ENCODE peak calls at places on chromosomes 4 and X, in eight cellular contexts. One of them, this sample, is unnamed. For H3K27me3, the result is how much of the 10 kb centered on the place peaks cover.

GRCh38 chr4:83852085-83852451 is 316.2 kb downstream of the GPAT3 start:
- DNase-seq in cardiac muscle cell: no peak
- DNase-seq in pancreas: no peak
- DNase-seq in lower lobe of right lung: no peak
- DNase-seq in endodermal cell: no peak
- DNase-seq in CD8-positive, alpha-beta memory T cell: no peak
- DNase-seq in neuronal stem cell: no peak
- DNase-seq in BJ: no peak
- DNase-seq in this sample: no peak

GRCh38 chrX:110938977-110939732 is 143.5 kb upstream of the CHRDL1 start:
- DNase-seq in cardiac muscle cell: no peak
- DNase-seq in pancreas: no peak
- DNase-seq in lower lobe of right lung: no peak
- DNase-seq in endodermal cell: no peak
- DNase-seq in CD8-positive, alpha-beta memory T cell: no peak
- DNase-seq in neuronal stem cell: no peak
- DNase-seq in BJ: no peak
- DNase-seq in this sample: no peak

GRCh38 chrX:107559506-107559905 is 68.8 kb upstream of the PRPS1 start:
- DNase-seq in cardiac muscle cell: no peak
- DNase-seq in pancreas: no peak
- DNase-seq in lower lobe of right lung: no peak
- DNase-seq in endodermal cell: no peak
- DNase-seq in CD8-positive, alpha-beta memory T cell: no peak
- DNase-seq in neuronal stem cell: no peak
- DNase-seq in BJ: no peak
- DNase-seq in this sample: no peak

GRCh38 chrX:111165902-111166301 is 69.9 kb downstream of the PAK3 start:
- DNase-seq in cardiac muscle cell: no peak
- DNase-seq in pancreas: no peak
- DNase-seq in lower lobe of right lung: no peak
- DNase-seq in endodermal cell: no peak
- DNase-seq in CD8-positive, alpha-beta memory T cell: no peak
- DNase-seq in neuronal stem cell: no peak
- DNase-seq in BJ: no peak
- DNase-seq in this sample: no peak

GRCh38 chrX:42093756-42094155 is 170.4 kb upstream of the CASK start:
- DNase-seq in cardiac muscle cell: no peak
- DNase-seq in pancreas: no peak
- DNase-seq in lower lobe of right lung: no peak
- DNase-seq in endodermal cell: no peak
- DNase-seq in CD8-positive, alpha-beta memory T cell: no peak
- DNase-seq in neuronal stem cell: no peak
- DNase-seq in BJ: no peak
- DNase-seq in this sample: no peak

GRCh38 chr4:159927781-159928180 is 824.9 kb downstream of the RAPGEF2 start:
- DNase-seq in cardiac muscle cell: no peak
- DNase-seq in pancreas: no peak
- DNase-seq in lower lobe of right lung: no peak
- DNase-seq in endodermal cell: no peak
- DNase-seq in CD8-positive, alpha-beta memory T cell: no peak
- DNase-seq in neuronal stem cell: no peak
- DNase-seq in BJ: no peak
- DNase-seq in this sample: no peak

GRCh38 chrX:132258509-132258908 is 39.3 kb upstream of the RAP2C start:
- DNase-seq in cardiac muscle cell: no peak
- DNase-seq in pancreas: no peak
- DNase-seq in lower lobe of right lung: no peak
- DNase-seq in endodermal cell: no peak
- DNase-seq in CD8-positive, alpha-beta memory T cell: no peak
- DNase-seq in neuronal stem cell: no peak
- DNase-seq in BJ: no peak
- DNase-seq in this sample: no peak

GRCh38 chr4:73922766-73923630 is 53.8 kb downstream of the CXCL1 start:
- DNase-seq in cardiac muscle cell: no peak
- DNase-seq in pancreas: no peak
- DNase-seq in lower lobe of right lung: no peak
- DNase-seq in endodermal cell: no peak
- DNase-seq in CD8-positive, alpha-beta memory T cell: no peak
- DNase-seq in neuronal stem cell: no peak
- DNase-seq in BJ: no peak
- DNase-seq in this sample: no peak

GRCh38 chr4:3366893-3367775 is 74.3 kb downstream of the RGS12 start:
- DNase-seq in cardiac muscle cell: no peak
- DNase-seq in pancreas: no peak
- DNase-seq in lower lobe of right lung: no peak
- DNase-seq in endodermal cell: peak
- DNase-seq in CD8-positive, alpha-beta memory T cell: no peak
- DNase-seq in neuronal stem cell: no peak
- DNase-seq in BJ: no peak
- DNase-seq in this sample: peak

GRCh38 chr4:115370490-115370889 is 257.1 kb upstream of the NDST4 start:
- DNase-seq in cardiac muscle cell: no peak
- DNase-seq in pancreas: no peak
- DNase-seq in lower lobe of right lung: no peak
- DNase-seq in endodermal cell: no peak
- DNase-seq in CD8-positive, alpha-beta memory T cell: no peak
- DNase-seq in neuronal stem cell: no peak
- DNase-seq in BJ: no peak
- DNase-seq in this sample: no peak
- H3K4me3 ChIP-seq in cardiac muscle cell: no peak
- H3K4me3 ChIP-seq in pancreas: no peak
- H3K4me3 ChIP-seq in lower lobe of right lung: no peak
- H3K4me3 ChIP-seq in endodermal cell: no peak
- H3K4me3 ChIP-seq in CD8-positive, alpha-beta memory T cell: no peak
- H3K4me3 ChIP-seq in neuronal stem cell: no peak
- H3K4me3 ChIP-seq in BJ: no peak
- H3K4me3 ChIP-seq in this sample: no peak

DNA sequence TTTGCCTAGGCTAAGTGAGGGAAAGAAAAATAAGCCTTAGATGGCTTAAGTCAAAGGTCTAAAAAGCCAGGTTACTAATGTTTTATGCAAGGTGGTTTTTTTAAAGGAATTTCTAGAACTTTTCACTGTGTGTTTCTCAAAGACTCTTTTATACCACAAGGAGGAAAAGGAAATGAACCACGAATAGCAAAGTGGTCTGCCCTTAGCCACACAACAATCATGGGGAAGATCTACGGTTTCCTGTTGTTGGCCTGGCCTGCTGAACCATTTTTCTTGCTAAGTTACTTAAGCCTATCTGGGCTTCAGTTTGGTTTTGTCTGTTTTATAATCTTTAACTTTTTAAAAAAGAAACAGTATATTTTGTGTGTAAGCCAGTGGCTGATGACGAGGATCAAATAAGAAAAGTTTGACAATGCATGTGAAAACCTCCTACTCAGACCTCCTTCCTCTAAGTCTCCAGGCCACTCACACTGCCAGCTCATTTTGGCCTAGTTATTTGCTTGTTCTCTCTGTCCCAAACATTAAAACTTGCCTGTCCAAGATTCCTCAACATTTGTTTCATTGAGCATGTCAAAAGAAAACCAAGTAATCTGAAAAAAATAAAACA is 56.7 kb upstream of the COL25A1 start:
- DNase-seq in cardiac muscle cell: no peak
- DNase-seq in pancreas: no peak
- DNase-seq in lower lobe of right lung: no peak
- DNase-seq in endodermal cell: no peak
- DNase-seq in CD8-positive, alpha-beta memory T cell: peak
- DNase-seq in neuronal stem cell: no peak
- DNase-seq in BJ: no peak
- DNase-seq in this sample: no peak
- H3K27me3 ChIP-seq in cardiac muscle cell: under half
- H3K27me3 ChIP-seq in pancreas: under half
- H3K27me3 ChIP-seq in lower lobe of right lung: under half
- H3K27me3 ChIP-seq in endodermal cell: under half
- H3K27me3 ChIP-seq in CD8-positive, alpha-beta memory T cell: under half
- H3K27me3 ChIP-seq in neuronal stem cell: under half
- H3K27me3 ChIP-seq in BJ: under half
- H3K27me3 ChIP-seq in this sample: under half

DNA sequence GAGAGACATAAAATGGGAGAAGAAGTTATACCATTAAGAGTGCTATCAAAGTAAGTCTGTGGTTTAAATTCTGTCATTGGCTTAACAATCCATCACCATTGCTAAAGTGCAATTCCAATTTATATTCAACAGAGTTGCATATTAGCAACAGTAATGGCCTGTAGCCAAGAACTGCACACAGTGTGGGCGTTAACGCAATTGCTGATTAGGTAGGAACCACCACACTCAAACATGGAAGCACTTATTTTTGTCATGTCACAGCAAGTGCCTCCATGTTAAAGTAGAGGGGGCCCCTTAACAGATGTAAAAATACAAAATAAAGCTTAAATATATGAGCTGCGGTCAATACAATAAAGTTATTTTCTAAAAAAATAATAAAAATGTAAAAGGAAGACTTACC is 10.8 kb downstream of the LARP7 start:
- DNase-seq in cardiac muscle cell: no peak
- DNase-seq in pancreas: no peak
- DNase-seq in lower lobe of right lung: no peak
- DNase-seq in endodermal cell: no peak
- DNase-seq in CD8-positive, alpha-beta memory T cell: no peak
- DNase-seq in neuronal stem cell: no peak
- DNase-seq in BJ: no peak
- DNase-seq in this sample: no peak
- H3K4me3 ChIP-seq in cardiac muscle cell: peak
- H3K4me3 ChIP-seq in pancreas: no peak
- H3K4me3 ChIP-seq in lower lobe of right lung: no peak
- H3K4me3 ChIP-seq in endodermal cell: peak
- H3K4me3 ChIP-seq in CD8-positive, alpha-beta memory T cell: no peak
- H3K4me3 ChIP-seq in neuronal stem cell: no peak
- H3K4me3 ChIP-seq in BJ: no peak
- H3K4me3 ChIP-seq in this sample: peak

DNA sequence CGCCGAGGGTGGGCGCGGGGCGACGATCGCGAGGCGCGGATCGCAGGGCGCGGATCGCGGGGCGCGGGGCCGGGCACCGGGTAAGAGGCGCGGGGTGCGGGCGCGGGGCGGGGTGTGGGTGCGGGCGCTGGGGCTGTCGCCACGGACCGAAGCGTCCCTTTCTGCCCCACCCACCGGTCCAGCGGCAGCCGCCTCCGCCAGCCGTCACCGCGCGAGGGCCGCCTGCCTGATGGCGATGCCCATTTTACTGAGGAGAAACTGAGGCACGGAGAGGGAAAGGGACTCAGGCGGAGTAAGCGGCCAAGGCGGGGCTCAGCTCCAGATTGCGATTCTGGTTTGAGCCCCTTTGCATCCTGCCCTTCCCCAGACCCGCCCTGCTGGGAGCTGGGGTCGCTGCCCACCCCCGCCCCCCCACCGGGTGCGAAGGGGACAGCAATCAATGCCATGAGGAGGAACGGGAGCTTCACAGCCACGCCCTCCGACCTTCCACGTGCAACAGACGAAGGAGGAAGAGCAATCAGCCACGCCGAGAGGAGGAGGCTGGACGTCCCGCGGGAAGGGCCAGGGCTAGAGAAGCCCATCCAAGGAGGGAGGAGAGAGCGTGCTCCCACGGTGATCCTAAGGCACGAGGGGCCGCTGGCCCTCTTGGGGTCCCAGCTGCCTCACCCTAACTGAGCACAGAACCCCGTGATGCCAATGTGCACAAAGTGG is 10.9 kb upstream of the MAN2B2 start:
- DNase-seq in cardiac muscle cell: no peak
- DNase-seq in pancreas: no peak
- DNase-seq in lower lobe of right lung: no peak
- DNase-seq in endodermal cell: no peak
- DNase-seq in CD8-positive, alpha-beta memory T cell: no peak
- DNase-seq in neuronal stem cell: no peak
- DNase-seq in BJ: no peak
- DNase-seq in this sample: peak
- H3K27me3 ChIP-seq in cardiac muscle cell: half or more
- H3K27me3 ChIP-seq in pancreas: under half
- H3K27me3 ChIP-seq in lower lobe of right lung: under half
- H3K27me3 ChIP-seq in endodermal cell: half or more
- H3K27me3 ChIP-seq in CD8-positive, alpha-beta memory T cell: under half
- H3K27me3 ChIP-seq in neuronal stem cell: under half
- H3K27me3 ChIP-seq in BJ: under half
- H3K27me3 ChIP-seq in this sample: half or more

GRCh38 chrX:39613508-39613921 is 484.2 kb downstream of the BCOR start:
- DNase-seq in cardiac muscle cell: peak
- DNase-seq in pancreas: peak
- DNase-seq in lower lobe of right lung: peak
- DNase-seq in endodermal cell: peak
- DNase-seq in CD8-positive, alpha-beta memory T cell: no peak
- DNase-seq in neuronal stem cell: peak
- DNase-seq in BJ: no peak
- DNase-seq in this sample: peak
- H3K4me3 ChIP-seq in cardiac muscle cell: peak
- H3K4me3 ChIP-seq in pancreas: peak
- H3K4me3 ChIP-seq in lower lobe of right lung: peak
- H3K4me3 ChIP-seq in endodermal cell: peak
- H3K4me3 ChIP-seq in CD8-positive, alpha-beta memory T cell: peak
- H3K4me3 ChIP-seq in neuronal stem cell: no peak
- H3K4me3 ChIP-seq in BJ: no peak
- H3K4me3 ChIP-seq in this sample: peak

This sample was measured in H7.